ENCODE peak calls at places on chromosomes 6 and 20, in nine cellular contexts. One of them, this sample, is unnamed.

GRCh38 chr6:147741419-147741818 is 232.9 kb downstream of the SAMD5 start:
- DNase-seq in germinal center: no peak
- DNase-seq in NCI-H1092 treated with DMSO at 0.1 percent for 48 hours: no peak
- DNase-seq in transverse colon: no peak
- DNase-seq in KG1: no peak
- DNase-seq in NCI-H1694 treated with DMSO at 0.1 percent for 48 hours: no peak
- DNase-seq in fibroblast of the aortic adventitia: no peak
- DNase-seq in NCI-H748 treated with DMSO at 0.1 percent for 48 hours: no peak
- DNase-seq in naive thymus-derived CD4-positive, alpha-beta T cell: no peak
- DNase-seq in this sample: no peak

GRCh38 chr20:31923388-31924271 is 28.2 kb downstream of the PDRG1 start:
- DNase-seq in NCI-H1092 treated with DMSO at 0.1 percent for 48 hours: no peak
- DNase-seq in NCI-H748 treated with DMSO at 0.1 percent for 48 hours: no peak
- DNase-seq in naive thymus-derived CD4-positive, alpha-beta T cell: no peak
- DNase-seq in KG1: no peak
- DNase-seq in germinal center: peak
- DNase-seq in fibroblast of the aortic adventitia: no peak
- DNase-seq in NCI-H1694 treated with DMSO at 0.1 percent for 48 hours: peak
- DNase-seq in transverse colon: no peak
- DNase-seq in this sample: no peak

GRCh38 chr6:3202999-3203696 is 24.3 kb downstream of the TUBB2B start:
- DNase-seq in fibroblast of the aortic adventitia: peak
- DNase-seq in KG1: no peak
- DNase-seq in NCI-H748 treated with DMSO at 0.1 percent for 48 hours: no peak
- DNase-seq in germinal center: peak
- DNase-seq in transverse colon: no peak
- DNase-seq in naive thymus-derived CD4-positive, alpha-beta T cell: no peak
- DNase-seq in NCI-H1694 treated with DMSO at 0.1 percent for 48 hours: no peak
- DNase-seq in NCI-H1092 treated with DMSO at 0.1 percent for 48 hours: no peak
- DNase-seq in this sample: peak

GRCh38 chr6:163585932-163586437 is 171.5 kb downstream of the QKI start:
- DNase-seq in transverse colon: no peak
- DNase-seq in NCI-H1694 treated with DMSO at 0.1 percent for 48 hours: no peak
- DNase-seq in germinal center: no peak
- DNase-seq in KG1: no peak
- DNase-seq in NCI-H748 treated with DMSO at 0.1 percent for 48 hours: no peak
- DNase-seq in fibroblast of the aortic adventitia: peak
- DNase-seq in naive thymus-derived CD4-positive, alpha-beta T cell: no peak
- DNase-seq in NCI-H1092 treated with DMSO at 0.1 percent for 48 hours: no peak
- DNase-seq in this sample: peak

GRCh38 chr6:112007254-112007653 is 46.6 kb upstream of the CCN6 start:
- DNase-seq in transverse colon: no peak
- DNase-seq in naive thymus-derived CD4-positive, alpha-beta T cell: no peak
- DNase-seq in fibroblast of the aortic adventitia: peak
- DNase-seq in germinal center: no peak
- DNase-seq in NCI-H1092 treated with DMSO at 0.1 percent for 48 hours: no peak
- DNase-seq in NCI-H748 treated with DMSO at 0.1 percent for 48 hours: no peak
- DNase-seq in KG1: no peak
- DNase-seq in NCI-H1694 treated with DMSO at 0.1 percent for 48 hours: no peak
- DNase-seq in this sample: peak

GRCh38 chr6:27213544-27214125 is 33.9 kb upstream of the PRSS16 start:
- DNase-seq in germinal center: no peak
- DNase-seq in NCI-H1092 treated with DMSO at 0.1 percent for 48 hours: no peak
- DNase-seq in fibroblast of the aortic adventitia: peak
- DNase-seq in NCI-H748 treated with DMSO at 0.1 percent for 48 hours: no peak
- DNase-seq in transverse colon: no peak
- DNase-seq in naive thymus-derived CD4-positive, alpha-beta T cell: no peak
- DNase-seq in KG1: no peak
- DNase-seq in NCI-H1694 treated with DMSO at 0.1 percent for 48 hours: no peak
- DNase-seq in this sample: no peak

GRCh38 chr6:83252717-83253116 is 59.6 kb downstream of the RWDD2A start:
- DNase-seq in germinal center: no peak
- DNase-seq in NCI-H748 treated with DMSO at 0.1 percent for 48 hours: no peak
- DNase-seq in naive thymus-derived CD4-positive, alpha-beta T cell: no peak
- DNase-seq in fibroblast of the aortic adventitia: peak
- DNase-seq in transverse colon: no peak
- DNase-seq in NCI-H1694 treated with DMSO at 0.1 percent for 48 hours: no peak
- DNase-seq in KG1: no peak
- DNase-seq in NCI-H1092 treated with DMSO at 0.1 percent for 48 hours: no peak
- DNase-seq in this sample: peak

GRCh38 chr6:66128238-66128637 is 421.2 kb upstream of the EYS start:
- DNase-seq in NCI-H1092 treated with DMSO at 0.1 percent for 48 hours: no peak
- DNase-seq in naive thymus-derived CD4-positive, alpha-beta T cell: no peak
- DNase-seq in transverse colon: no peak
- DNase-seq in KG1: no peak
- DNase-seq in fibroblast of the aortic adventitia: no peak
- DNase-seq in NCI-H748 treated with DMSO at 0.1 percent for 48 hours: no peak
- DNase-seq in germinal center: no peak
- DNase-seq in NCI-H1694 treated with DMSO at 0.1 percent for 48 hours: no peak
- DNase-seq in this sample: no peak

GRCh38 chr20:63332488-63333240 is 28.5 kb downstream of the CHRNA4 start:
- DNase-seq in germinal center: no peak
- DNase-seq in NCI-H1694 treated with DMSO at 0.1 percent for 48 hours: no peak
- DNase-seq in fibroblast of the aortic adventitia: no peak
- DNase-seq in KG1: no peak
- DNase-seq in NCI-H1092 treated with DMSO at 0.1 percent for 48 hours: no peak
- DNase-seq in NCI-H748 treated with DMSO at 0.1 percent for 48 hours: no peak
- DNase-seq in naive thymus-derived CD4-positive, alpha-beta T cell: no peak
- DNase-seq in transverse colon: no peak
- DNase-seq in this sample: no peak

GRCh38 chr6:30769088-30769852 is 24.9 kb upstream of the IER3 start:
- DNase-seq in KG1: no peak
- DNase-seq in NCI-H1694 treated with DMSO at 0.1 percent for 48 hours: no peak
- DNase-seq in transverse colon: peak
- DNase-seq in naive thymus-derived CD4-positive, alpha-beta T cell: peak
- DNase-seq in germinal center: no peak
- DNase-seq in NCI-H748 treated with DMSO at 0.1 percent for 48 hours: no peak
- DNase-seq in fibroblast of the aortic adventitia: peak
- DNase-seq in NCI-H1092 treated with DMSO at 0.1 percent for 48 hours: no peak
- DNase-seq in this sample: peak

GRCh38 chr6:111843347-111844147 is 29.7 kb downstream of the FYN start:
- DNase-seq in naive thymus-derived CD4-positive, alpha-beta T cell: peak
- DNase-seq in fibroblast of the aortic adventitia: no peak
- DNase-seq in germinal center: no peak
- DNase-seq in NCI-H1694 treated with DMSO at 0.1 percent for 48 hours: no peak
- DNase-seq in transverse colon: peak
- DNase-seq in NCI-H1092 treated with DMSO at 0.1 percent for 48 hours: no peak
- DNase-seq in KG1: no peak
- DNase-seq in NCI-H748 treated with DMSO at 0.1 percent for 48 hours: no peak
- DNase-seq in this sample: no peak

GRCh38 chr20:63580796-63581461 is 6.9 kb upstream of the HELZ2 start:
- DNase-seq in germinal center: peak
- DNase-seq in NCI-H1694 treated with DMSO at 0.1 percent for 48 hours: peak
- DNase-seq in transverse colon: peak
- DNase-seq in fibroblast of the aortic adventitia: peak
- DNase-seq in NCI-H748 treated with DMSO at 0.1 percent for 48 hours: no peak
- DNase-seq in naive thymus-derived CD4-positive, alpha-beta T cell: peak
- DNase-seq in NCI-H1092 treated with DMSO at 0.1 percent for 48 hours: peak
- DNase-seq in KG1: peak
- DNase-seq in this sample: peak

GRCh38 chr20:5073154-5074049 is 46.4 kb downstream of the PCNA start:
- DNase-seq in transverse colon: peak
- DNase-seq in KG1: no peak
- DNase-seq in NCI-H1092 treated with DMSO at 0.1 percent for 48 hours: no peak
- DNase-seq in NCI-H748 treated with DMSO at 0.1 percent for 48 hours: no peak
- DNase-seq in fibroblast of the aortic adventitia: peak
- DNase-seq in germinal center: no peak
- DNase-seq in naive thymus-derived CD4-positive, alpha-beta T cell: no peak
- DNase-seq in NCI-H1694 treated with DMSO at 0.1 percent for 48 hours: no peak
- DNase-seq in this sample: no peak

GRCh38 chr20:35302421-35303335 is 10.5 kb upstream of the FAM83C start:
- DNase-seq in KG1: no peak
- DNase-seq in NCI-H1694 treated with DMSO at 0.1 percent for 48 hours: no peak
- DNase-seq in transverse colon: no peak
- DNase-seq in fibroblast of the aortic adventitia: no peak
- DNase-seq in naive thymus-derived CD4-positive, alpha-beta T cell: no peak
- DNase-seq in NCI-H748 treated with DMSO at 0.1 percent for 48 hours: no peak
- DNase-seq in NCI-H1092 treated with DMSO at 0.1 percent for 48 hours: no peak
- DNase-seq in germinal center: no peak
- DNase-seq in this sample: no peak

GRCh38 chr6:168050861-168051586 is 28.0 kb downstream of the FRMD1 start:
- DNase-seq in fibroblast of the aortic adventitia: no peak
- DNase-seq in NCI-H1092 treated with DMSO at 0.1 percent for 48 hours: peak
- DNase-seq in naive thymus-derived CD4-positive, alpha-beta T cell: no peak
- DNase-seq in transverse colon: no peak
- DNase-seq in NCI-H748 treated with DMSO at 0.1 percent for 48 hours: no peak
- DNase-seq in KG1: no peak
- DNase-seq in germinal center: no peak
- DNase-seq in NCI-H1694 treated with DMSO at 0.1 percent for 48 hours: no peak
- DNase-seq in this sample: peak

GRCh38 chr6:43736844-43737243 is 33.2 kb upstream of the VEGFA start:
- DNase-seq in germinal center: no peak
- DNase-seq in transverse colon: no peak
- DNase-seq in fibroblast of the aortic adventitia: no peak
- DNase-seq in NCI-H748 treated with DMSO at 0.1 percent for 48 hours: no peak
- DNase-seq in NCI-H1092 treated with DMSO at 0.1 percent for 48 hours: no peak
- DNase-seq in NCI-H1694 treated with DMSO at 0.1 percent for 48 hours: no peak
- DNase-seq in KG1: no peak
- DNase-seq in naive thymus-derived CD4-positive, alpha-beta T cell: no peak
- DNase-seq in this sample: no peak

GRCh38 chr6:39050453-39051112 is 2.0 kb downstream of the GLP1R start:
- DNase-seq in NCI-H1694 treated with DMSO at 0.1 percent for 48 hours: no peak
- DNase-seq in fibroblast of the aortic adventitia: no peak
- DNase-seq in naive thymus-derived CD4-positive, alpha-beta T cell: no peak
- DNase-seq in NCI-H1092 treated with DMSO at 0.1 percent for 48 hours: no peak
- DNase-seq in germinal center: no peak
- DNase-seq in transverse colon: no peak
- DNase-seq in NCI-H748 treated with DMSO at 0.1 percent for 48 hours: no peak
- DNase-seq in KG1: no peak
- DNase-seq in this sample: no peak

GRCh38 chr6:26486358-26486757 is 13.7 kb upstream of the BTN1A1 start:
- DNase-seq in NCI-H748 treated with DMSO at 0.1 percent for 48 hours: no peak
- DNase-seq in transverse colon: no peak
- DNase-seq in naive thymus-derived CD4-positive, alpha-beta T cell: no peak
- DNase-seq in fibroblast of the aortic adventitia: no peak
- DNase-seq in NCI-H1092 treated with DMSO at 0.1 percent for 48 hours: no peak
- DNase-seq in KG1: no peak
- DNase-seq in germinal center: no peak
- DNase-seq in NCI-H1694 treated with DMSO at 0.1 percent for 48 hours: no peak
- DNase-seq in this sample: no peak

GRCh38 chr6:35596448-35597442 is 84.0 kb upstream of the TULP1 start:
- DNase-seq in NCI-H1092 treated with DMSO at 0.1 percent for 48 hours: no peak
- DNase-seq in transverse colon: no peak
- DNase-seq in NCI-H1694 treated with DMSO at 0.1 percent for 48 hours: no peak
- DNase-seq in fibroblast of the aortic adventitia: peak
- DNase-seq in naive thymus-derived CD4-positive, alpha-beta T cell: no peak
- DNase-seq in KG1: no peak
- DNase-seq in germinal center: no peak
- DNase-seq in NCI-H748 treated with DMSO at 0.1 percent for 48 hours: no peak
- DNase-seq in this sample: peak

GRCh38 chr20:57439432-57439831 is 48.2 kb downstream of the RBM38 start:
- DNase-seq in NCI-H1092 treated with DMSO at 0.1 percent for 48 hours: peak
- DNase-seq in fibroblast of the aortic adventitia: no peak
- DNase-seq in naive thymus-derived CD4-positive, alpha-beta T cell: no peak
- DNase-seq in transverse colon: peak
- DNase-seq in NCI-H748 treated with DMSO at 0.1 percent for 48 hours: no peak
- DNase-seq in NCI-H1694 treated with DMSO at 0.1 percent for 48 hours: no peak
- DNase-seq in KG1: no peak
- DNase-seq in germinal center: no peak
- DNase-seq in this sample: no peak

GRCh38 chr20:9508696-9509178 is 5.7 kb upstream of the LAMP5 start:
- DNase-seq in NCI-H1092 treated with DMSO at 0.1 percent for 48 hours: no peak
- DNase-seq in KG1: no peak
- DNase-seq in fibroblast of the aortic adventitia: no peak
- DNase-seq in naive thymus-derived CD4-positive, alpha-beta T cell: no peak
- DNase-seq in NCI-H748 treated with DMSO at 0.1 percent for 48 hours: no peak
- DNase-seq in NCI-H1694 treated with DMSO at 0.1 percent for 48 hours: no peak
- DNase-seq in germinal center: no peak
- DNase-seq in transverse colon: no peak
- DNase-seq in this sample: no peak

GRCh38 chr6:2263896-2264295 is 18.5 kb upstream of the GMDS start:
- DNase-seq in germinal center: no peak
- DNase-seq in NCI-H748 treated with DMSO at 0.1 percent for 48 hours: no peak
- DNase-seq in naive thymus-derived CD4-positive, alpha-beta T cell: no peak
- DNase-seq in NCI-H1694 treated with DMSO at 0.1 percent for 48 hours: no peak
- DNase-seq in NCI-H1092 treated with DMSO at 0.1 percent for 48 hours: no peak
- DNase-seq in fibroblast of the aortic adventitia: no peak
- DNase-seq in transverse colon: no peak
- DNase-seq in KG1: no peak
- DNase-seq in this sample: no peak

GRCh38 chr6:26044140-26045045 is 42.8 kb upstream of the HFE start:
- DNase-seq in KG1: no peak
- DNase-seq in naive thymus-derived CD4-positive, alpha-beta T cell: peak
- DNase-seq in NCI-H1092 treated with DMSO at 0.1 percent for 48 hours: no peak
- DNase-seq in germinal center: no peak
- DNase-seq in transverse colon: peak
- DNase-seq in NCI-H748 treated with DMSO at 0.1 percent for 48 hours: no peak
- DNase-seq in fibroblast of the aortic adventitia: peak
- DNase-seq in NCI-H1694 treated with DMSO at 0.1 percent for 48 hours: no peak
- DNase-seq in this sample: peak

GRCh38 chr6:36650848-36651247 is 27.7 kb upstream of the CDKN1A start:
- DNase-seq in naive thymus-derived CD4-positive, alpha-beta T cell: no peak
- DNase-seq in fibroblast of the aortic adventitia: no peak
- DNase-seq in transverse colon: peak
- DNase-seq in NCI-H1092 treated with DMSO at 0.1 percent for 48 hours: no peak
- DNase-seq in NCI-H1694 treated with DMSO at 0.1 percent for 48 hours: no peak
- DNase-seq in KG1: no peak
- DNase-seq in germinal center: peak
- DNase-seq in NCI-H748 treated with DMSO at 0.1 percent for 48 hours: no peak
- DNase-seq in this sample: no peak

GRCh38 chr6:44115866-44116265 is 11.4 kb downstream of the MRPL14 start:
- DNase-seq in fibroblast of the aortic adventitia: no peak
- DNase-seq in naive thymus-derived CD4-positive, alpha-beta T cell: no peak
- DNase-seq in NCI-H1694 treated with DMSO at 0.1 percent for 48 hours: no peak
- DNase-seq in KG1: no peak
- DNase-seq in germinal center: no peak
- DNase-seq in NCI-H1092 treated with DMSO at 0.1 percent for 48 hours: no peak
- DNase-seq in transverse colon: no peak
- DNase-seq in NCI-H748 treated with DMSO at 0.1 percent for 48 hours: no peak
- DNase-seq in this sample: peak